ENCODE peak calls at places on chromosomes 13 and 19, in eight cellular contexts. One of them, this sample, is unnamed.

GRCh38 chr13:84137292-84137691 is 255.0 kb upstream of the SLITRK1 start:
- DNase-seq in uterus: no peak
- DNase-seq in thoracic aorta: no peak
- DNase-seq in upper lobe of right lung: no peak
- DNase-seq in Panc1: no peak
- DNase-seq in Jurkat, Clone E6-1: peak
- DNase-seq in HAP-1: no peak
- DNase-seq in CD8-positive, alpha-beta T cell: peak
- DNase-seq in this sample: no peak

GRCh38 chr13:114104626-114105350 is 27.6 kb downstream of the RASA3 start:
- DNase-seq in Jurkat, Clone E6-1: no peak
- DNase-seq in thoracic aorta: no peak
- DNase-seq in HAP-1: no peak
- DNase-seq in uterus: peak
- DNase-seq in upper lobe of right lung: peak
- DNase-seq in CD8-positive, alpha-beta T cell: no peak
- DNase-seq in Panc1: no peak
- DNase-seq in this sample: no peak

GRCh38 chr13:44302948-44303575 is 70.6 kb upstream of the SERP2 start:
- DNase-seq in CD8-positive, alpha-beta T cell: no peak
- DNase-seq in upper lobe of right lung: no peak
- DNase-seq in Panc1: no peak
- DNase-seq in thoracic aorta: no peak
- DNase-seq in Jurkat, Clone E6-1: peak
- DNase-seq in HAP-1: no peak
- DNase-seq in uterus: no peak
- DNase-seq in this sample: no peak

GRCh38 chr19:31070676-31071075 is 278.6 kb downstream of the TSHZ3 start:
- DNase-seq in CD8-positive, alpha-beta T cell: no peak
- DNase-seq in thoracic aorta: no peak
- DNase-seq in upper lobe of right lung: no peak
- DNase-seq in HAP-1: no peak
- DNase-seq in Panc1: no peak
- DNase-seq in uterus: no peak
- DNase-seq in Jurkat, Clone E6-1: no peak
- DNase-seq in this sample: no peak

GRCh38 chr13:110149036-110149435 is 157.9 kb downstream of the COL4A1 start:
- DNase-seq in HAP-1: no peak
- DNase-seq in CD8-positive, alpha-beta T cell: no peak
- DNase-seq in Jurkat, Clone E6-1: no peak
- DNase-seq in Panc1: no peak
- DNase-seq in thoracic aorta: no peak
- DNase-seq in upper lobe of right lung: no peak
- DNase-seq in uterus: no peak
- DNase-seq in this sample: no peak

GRCh38 chr13:101242720-101243119 is 173.6 kb downstream of the NALCN start:
- DNase-seq in upper lobe of right lung: no peak
- DNase-seq in uterus: no peak
- DNase-seq in thoracic aorta: no peak
- DNase-seq in Panc1: no peak
- DNase-seq in Jurkat, Clone E6-1: no peak
- DNase-seq in HAP-1: no peak
- DNase-seq in CD8-positive, alpha-beta T cell: no peak
- DNase-seq in this sample: no peak

GRCh38 chr13:113804017-113804702 is 45.1 kb downstream of the TMEM255B start:
- DNase-seq in Panc1: no peak
- DNase-seq in upper lobe of right lung: peak
- DNase-seq in thoracic aorta: no peak
- DNase-seq in CD8-positive, alpha-beta T cell: no peak
- DNase-seq in HAP-1: no peak
- DNase-seq in uterus: peak
- DNase-seq in Jurkat, Clone E6-1: no peak
- DNase-seq in this sample: no peak

GRCh38 chr19:11375143-11375948 is 880 bp downstream of the SWSAP1 start:
- DNase-seq in Jurkat, Clone E6-1: peak
- DNase-seq in CD8-positive, alpha-beta T cell: peak
- DNase-seq in uterus: peak
- DNase-seq in HAP-1: peak
- DNase-seq in thoracic aorta: no peak
- DNase-seq in upper lobe of right lung: peak
- DNase-seq in Panc1: no peak
- DNase-seq in this sample: peak

GRCh38 chr19:4328243-4328990 is 10.2 kb downstream of the STAP2 start:
- DNase-seq in Panc1: no peak
- DNase-seq in CD8-positive, alpha-beta T cell: peak
- DNase-seq in thoracic aorta: no peak
- DNase-seq in uterus: peak
- DNase-seq in upper lobe of right lung: peak
- DNase-seq in Jurkat, Clone E6-1: peak
- DNase-seq in HAP-1: no peak
- DNase-seq in this sample: peak

GRCh38 chr19:8484331-8484894 is 18.0 kb downstream of the PRAM1 start:
- DNase-seq in upper lobe of right lung: peak
- DNase-seq in Panc1: no peak
- DNase-seq in uterus: no peak
- DNase-seq in Jurkat, Clone E6-1: no peak
- DNase-seq in HAP-1: no peak
- DNase-seq in CD8-positive, alpha-beta T cell: no peak
- DNase-seq in thoracic aorta: no peak
- DNase-seq in this sample: peak

GRCh38 chr13:89688908-89689307 is 1658.6 kb upstream of the MIR17HG start:
- DNase-seq in HAP-1: no peak
- DNase-seq in thoracic aorta: no peak
- DNase-seq in upper lobe of right lung: peak
- DNase-seq in CD8-positive, alpha-beta T cell: no peak
- DNase-seq in Panc1: no peak
- DNase-seq in uterus: no peak
- DNase-seq in Jurkat, Clone E6-1: no peak
- DNase-seq in this sample: peak

GRCh38 chr19:45873219-45873772 is 9.2 kb downstream of the FOXA3 start:
- DNase-seq in uterus: no peak
- DNase-seq in upper lobe of right lung: no peak
- DNase-seq in Panc1: no peak
- DNase-seq in HAP-1: no peak
- DNase-seq in thoracic aorta: no peak
- DNase-seq in CD8-positive, alpha-beta T cell: no peak
- DNase-seq in Jurkat, Clone E6-1: no peak
- DNase-seq in this sample: no peak

GRCh38 chr13:102872531-102872930 is 26.7 kb downstream of the ERCC5 start:
- DNase-seq in upper lobe of right lung: no peak
- DNase-seq in Jurkat, Clone E6-1: no peak
- DNase-seq in thoracic aorta: no peak
- DNase-seq in uterus: no peak
- DNase-seq in Panc1: no peak
- DNase-seq in HAP-1: no peak
- DNase-seq in CD8-positive, alpha-beta T cell: no peak
- DNase-seq in this sample: no peak

GRCh38 chr13:50357586-50358118 is 342.4 kb downstream of the KCNRG start:
- DNase-seq in HAP-1: peak
- DNase-seq in Jurkat, Clone E6-1: no peak
- DNase-seq in upper lobe of right lung: no peak
- DNase-seq in uterus: peak
- DNase-seq in Panc1: no peak
- DNase-seq in CD8-positive, alpha-beta T cell: no peak
- DNase-seq in thoracic aorta: no peak
- DNase-seq in this sample: peak

GRCh38 chr19:44745887-44746600 is 2.5 kb upstream of the BCL3 start:
- DNase-seq in HAP-1: no peak
- DNase-seq in uterus: no peak
- DNase-seq in thoracic aorta: no peak
- DNase-seq in Panc1: no peak
- DNase-seq in upper lobe of right lung: no peak
- DNase-seq in Jurkat, Clone E6-1: no peak
- DNase-seq in CD8-positive, alpha-beta T cell: no peak
- DNase-seq in this sample: no peak

GRCh38 chr13:25722893-25723292 is 328.9 kb downstream of the SHISA2 start:
- DNase-seq in Jurkat, Clone E6-1: no peak
- DNase-seq in uterus: no peak
- DNase-seq in Panc1: no peak
- DNase-seq in thoracic aorta: no peak
- DNase-seq in HAP-1: no peak
- DNase-seq in upper lobe of right lung: no peak
- DNase-seq in CD8-positive, alpha-beta T cell: no peak
- DNase-seq in this sample: no peak

GRCh38 chr19:3123088-3123721 is 12.6 kb upstream of the GNA15 start:
- DNase-seq in Jurkat, Clone E6-1: no peak
- DNase-seq in uterus: no peak
- DNase-seq in Panc1: no peak
- DNase-seq in thoracic aorta: no peak
- DNase-seq in CD8-positive, alpha-beta T cell: no peak
- DNase-seq in HAP-1: no peak
- DNase-seq in upper lobe of right lung: peak
- DNase-seq in this sample: peak

GRCh38 chr13:80755925-80756324 is 415.0 kb upstream of the SPRY2 start:
- DNase-seq in CD8-positive, alpha-beta T cell: no peak
- DNase-seq in HAP-1: no peak
- DNase-seq in thoracic aorta: no peak
- DNase-seq in upper lobe of right lung: no peak
- DNase-seq in Jurkat, Clone E6-1: no peak
- DNase-seq in Panc1: no peak
- DNase-seq in uterus: no peak
- DNase-seq in this sample: no peak

GRCh38 chr19:1882089-1882785 is 3.1 kb downstream of the ABHD17A start:
- DNase-seq in Panc1: no peak
- DNase-seq in CD8-positive, alpha-beta T cell: peak
- DNase-seq in upper lobe of right lung: no peak
- DNase-seq in Jurkat, Clone E6-1: peak
- DNase-seq in thoracic aorta: no peak
- DNase-seq in HAP-1: no peak
- DNase-seq in uterus: no peak
- DNase-seq in this sample: peak

GRCh38 chr19:16365300-16365996 is 40.8 kb downstream of the KLF2 start:
- DNase-seq in uterus: no peak
- DNase-seq in CD8-positive, alpha-beta T cell: no peak
- DNase-seq in upper lobe of right lung: no peak
- DNase-seq in Panc1: no peak
- DNase-seq in Jurkat, Clone E6-1: no peak
- DNase-seq in thoracic aorta: no peak
- DNase-seq in HAP-1: no peak
- DNase-seq in this sample: peak

GRCh38 chr19:16364231-16364865 is 39.7 kb downstream of the KLF2 start:
- DNase-seq in HAP-1: no peak
- DNase-seq in CD8-positive, alpha-beta T cell: no peak
- DNase-seq in thoracic aorta: no peak
- DNase-seq in uterus: no peak
- DNase-seq in upper lobe of right lung: no peak
- DNase-seq in Jurkat, Clone E6-1: no peak
- DNase-seq in Panc1: no peak
- DNase-seq in this sample: no peak

GRCh38 chr19:16366433-16367268 is 42.0 kb downstream of the KLF2 start:
- DNase-seq in Jurkat, Clone E6-1: peak
- DNase-seq in thoracic aorta: no peak
- DNase-seq in CD8-positive, alpha-beta T cell: peak
- DNase-seq in upper lobe of right lung: no peak
- DNase-seq in uterus: no peak
- DNase-seq in HAP-1: no peak
- DNase-seq in Panc1: no peak
- DNase-seq in this sample: peak

GRCh38 chr19:16367269-16367683 is 42.6 kb downstream of the KLF2 start:
- DNase-seq in CD8-positive, alpha-beta T cell: peak
- DNase-seq in HAP-1: no peak
- DNase-seq in Panc1: no peak
- DNase-seq in thoracic aorta: no peak
- DNase-seq in upper lobe of right lung: no peak
- DNase-seq in Jurkat, Clone E6-1: peak
- DNase-seq in uterus: no peak
- DNase-seq in this sample: no peak

DNA sequence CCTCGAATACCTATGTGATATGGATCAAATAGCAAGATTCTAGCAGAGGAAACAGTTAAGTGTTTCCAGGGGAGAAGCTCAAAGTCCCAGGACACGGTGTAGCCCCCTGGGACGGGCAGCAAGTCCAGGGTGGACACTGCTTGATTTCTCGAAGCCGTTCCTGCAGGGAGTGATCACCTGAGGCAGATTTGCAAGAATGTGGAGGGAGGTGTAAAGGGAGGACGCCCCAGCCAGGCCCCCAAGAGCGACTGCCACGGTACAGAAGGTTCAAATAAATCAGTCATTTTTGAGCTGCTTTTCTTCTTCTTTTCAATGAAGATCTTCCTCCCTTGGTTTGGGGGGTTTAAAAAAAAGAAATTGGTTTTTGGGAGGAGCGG is 41.4 kb downstream of the KLF2 start:
- DNase-seq in uterus: no peak
- DNase-seq in Jurkat, Clone E6-1: no peak
- DNase-seq in HAP-1: no peak
- DNase-seq in upper lobe of right lung: no peak
- DNase-seq in thoracic aorta: no peak
- DNase-seq in CD8-positive, alpha-beta T cell: no peak
- DNase-seq in Panc1: no peak
- DNase-seq in this sample: peak
- H3K4me3 ChIP-seq in uterus: no peak
- H3K4me3 ChIP-seq in Jurkat, Clone E6-1: peak
- H3K4me3 ChIP-seq in HAP-1: no peak
- H3K4me3 ChIP-seq in upper lobe of right lung: no peak
- H3K4me3 ChIP-seq in thoracic aorta: no peak
- H3K4me3 ChIP-seq in CD8-positive, alpha-beta T cell: peak
- H3K4me3 ChIP-seq in Panc1: no peak
- H3K4me3 ChIP-seq in this sample: no peak

GRCh38 chr19:5395541-5395940 is 54.9 kb upstream of the PTPRS start:
- DNase-seq in CD8-positive, alpha-beta T cell: no peak
- DNase-seq in thoracic aorta: no peak
- DNase-seq in upper lobe of right lung: no peak
- DNase-seq in Jurkat, Clone E6-1: no peak
- DNase-seq in Panc1: no peak
- DNase-seq in uterus: no peak
- DNase-seq in HAP-1: no peak
- DNase-seq in this sample: no peak
- H3K4me3 ChIP-seq in CD8-positive, alpha-beta T cell: no peak
- H3K4me3 ChIP-seq in thoracic aorta: no peak
- H3K4me3 ChIP-seq in upper lobe of right lung: no peak
- H3K4me3 ChIP-seq in Jurkat, Clone E6-1: no peak
- H3K4me3 ChIP-seq in Panc1: no peak
- H3K4me3 ChIP-seq in uterus: no peak
- H3K4me3 ChIP-seq in HAP-1: no peak
- H3K4me3 ChIP-seq in this sample: no peak

DNA sequence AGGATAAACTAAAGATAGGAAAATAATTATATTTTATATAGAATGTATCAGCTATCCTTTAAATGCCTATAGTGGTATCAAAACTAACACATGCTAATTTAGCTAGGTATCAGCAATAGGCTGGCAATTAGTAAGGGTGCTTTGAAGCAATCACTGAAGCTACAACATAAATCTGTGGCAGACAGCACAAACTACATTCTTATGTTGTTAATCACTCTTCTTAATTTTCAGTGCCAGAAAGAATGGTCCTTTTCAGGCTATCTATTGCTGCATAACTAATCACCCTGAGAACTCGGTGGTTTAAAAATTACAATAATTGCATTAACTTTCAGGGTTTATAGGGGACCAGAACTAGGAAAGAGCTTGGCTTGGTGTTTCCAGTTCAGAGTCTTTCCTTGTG is 963.1 kb downstream of the EFNB2 start:
- DNase-seq in thoracic aorta: no peak
- DNase-seq in Panc1: no peak
- DNase-seq in HAP-1: no peak
- DNase-seq in CD8-positive, alpha-beta T cell: no peak
- DNase-seq in upper lobe of right lung: no peak
- DNase-seq in uterus: no peak
- DNase-seq in Jurkat, Clone E6-1: no peak
- DNase-seq in this sample: no peak
- H3K4me3 ChIP-seq in thoracic aorta: no peak
- H3K4me3 ChIP-seq in Panc1: no peak
- H3K4me3 ChIP-seq in HAP-1: no peak
- H3K4me3 ChIP-seq in CD8-positive, alpha-beta T cell: no peak
- H3K4me3 ChIP-seq in upper lobe of right lung: no peak
- H3K4me3 ChIP-seq in uterus: no peak
- H3K4me3 ChIP-seq in Jurkat, Clone E6-1: no peak
- H3K4me3 ChIP-seq in this sample: no peak

GRCh38 chr19:49142866-49143335 is 12.3 kb downstream of the HRC start:
- DNase-seq in upper lobe of right lung: peak
- DNase-seq in thoracic aorta: peak
- DNase-seq in uterus: peak
- DNase-seq in Panc1: no peak
- DNase-seq in CD8-positive, alpha-beta T cell: peak
- DNase-seq in Jurkat, Clone E6-1: no peak
- DNase-seq in HAP-1: no peak
- DNase-seq in this sample: peak
- H3K4me3 ChIP-seq in upper lobe of right lung: peak
- H3K4me3 ChIP-seq in thoracic aorta: peak
- H3K4me3 ChIP-seq in uterus: peak
- H3K4me3 ChIP-seq in Panc1: peak
- H3K4me3 ChIP-seq in CD8-positive, alpha-beta T cell: peak
- H3K4me3 ChIP-seq in Jurkat, Clone E6-1: no peak
- H3K4me3 ChIP-seq in HAP-1: no peak
- H3K4me3 ChIP-seq in this sample: peak